ENCODE peak calls at places on chromosomes 5 and 9, in eight cellular contexts. J is hippocampal formation; C is SJSA1; L is tibial artery; W is C1 segment of cervical spinal cord; V is GDM1; M is stimulated activated naive CD4-positive, alpha-beta T cell; G is neural crest cell. N is an unnamed sample.

GRCh38 chr5:32326216-32326772 is 13.6 kb upstream of the MTMR12 start:
- DNase-seq in J (no peak), C (no peak), L (no peak), W (no peak), V (no peak), M (no peak), G (no peak), N (no peak)

GRCh38 chr9:97570899-97571298 is 62.3 kb downstream of the TSTD2 start:
- DNase-seq in J (peak), C (no peak), L (no peak), W (peak), V (no peak), M (no peak), G (no peak), N (no peak)

GRCh38 chr5:73950441-73950873 is 324.5 kb downstream of the ARHGEF28 start:
- DNase-seq in J (no peak), C (no peak), L (no peak), W (no peak), V (no peak), M (no peak), G (no peak), N (no peak)

GRCh38 chr5:119453045-119453383 is 717 bp downstream of the HSD17B4 start:
- DNase-seq in J (peak), C (no peak), L (peak), W (no peak), V (no peak), M (no peak), G (no peak), N (no peak)

GRCh38 chr5:175805256-175806011 is 65.9 kb upstream of the CPLX2 start:
- DNase-seq in J (no peak), C (no peak), L (no peak), W (no peak), V (no peak), M (no peak), G (no peak), N (no peak)

GRCh38 chr5:98770911-98771322 is 2.5 kb upstream of the RGMB start:
- DNase-seq in J (no peak), C (peak), L (no peak), W (no peak), V (no peak), M (peak), G (no peak), N (no peak)

GRCh38 chr5:43456556-43456955 is 27.1 kb downstream of the TMEM267 start:
- DNase-seq in J (no peak), C (no peak), L (no peak), W (no peak), V (no peak), M (no peak), G (no peak), N (no peak)

GRCh38 chr9:37289631-37290030 is 132.9 kb upstream of the GRHPR start:
- DNase-seq in J (no peak), C (no peak), L (no peak), W (no peak), V (no peak), M (no peak), G (no peak), N (no peak)

GRCh38 chr5:1294839-1295649 is at the start of gene TERT:
- DNase-seq in J (no peak), C (no peak), L (no peak), W (no peak), V (no peak), M (peak), G (peak), N (peak)

GRCh38 chr5:137098238-137098637 is 400.9 kb downstream of the SPOCK1 start:
- DNase-seq in J (no peak), C (no peak), L (no peak), W (no peak), V (no peak), M (no peak), G (no peak), N (no peak)

GRCh38 chr9:84669293-84670105 is at the start of gene NTRK2:
- DNase-seq in J (peak), C (peak), L (peak), W (peak), V (no peak), M (no peak), G (peak), N (peak)

GRCh38 chr5:94228791-94229190 is 389.6 kb downstream of the KIAA0825 start:
- DNase-seq in J (no peak), C (no peak), L (no peak), W (no peak), V (no peak), M (no peak), G (no peak), N (no peak)

GRCh38 chr9:126513159-126514036 is 100.3 kb upstream of the LMX1B start:
- DNase-seq in J (no peak), C (no peak), L (no peak), W (no peak), V (no peak), M (no peak), G (no peak), N (no peak)

GRCh38 chr5:123718238-123718637 is 206.3 kb downstream of the CSNK1G3 start:
- DNase-seq in J (no peak), C (no peak), L (no peak), W (no peak), V (no peak), M (no peak), G (no peak), N (no peak)

GRCh38 chr5:160071521-160072299 is 47.5 kb downstream of the PWWP2A start:
- DNase-seq in J (peak), C (no peak), L (no peak), W (peak), V (no peak), M (no peak), G (no peak), N (no peak)

GRCh38 chr9:70355801-70356200 is 58.7 kb downstream of the KLF9 start:
- DNase-seq in J (no peak), C (no peak), L (no peak), W (no peak), V (no peak), M (no peak), G (no peak), N (no peak)

GRCh38 chr9:117783828-117784227 is 79.6 kb downstream of the TLR4 start:
- DNase-seq in J (no peak), C (no peak), L (no peak), W (no peak), V (peak), M (peak), G (no peak), N (no peak)

GRCh38 chr5:110096419-110096818 is 406.7 kb downstream of the MAN2A1 start:
- DNase-seq in J (no peak), C (no peak), L (no peak), W (no peak), V (no peak), M (no peak), G (no peak), N (no peak)

GRCh38 chr5:169442354-169443248 is 141.0 kb upstream of the SPDL1 start:
- DNase-seq in J (no peak), C (peak), L (no peak), W (no peak), V (no peak), M (no peak), G (no peak), N (no peak)

N was measured in 8988T.